ENCODE peak calls at places on chromosomes 2 and 18, in six cellular contexts. Q is CD4-positive, alpha-beta T cell; Z is stimulated activated CD4-positive, alpha-beta T cell treated with anti-CD3 and anti-CD28 coated beads, Interleukin-4, amount 100 ng/mL, for 4 hours; T is dorsolateral prefrontal cortex; W is HEK293T; B is IMR-90. H is an unnamed sample.

GRCh38 chr18:79736230-79736629 is 56.6 kb downstream of the CTDP1 start:
- DNase-seq in Q (no peak), Z (no peak), B (no peak), T (no peak), W (no peak), H (no peak)

GRCh38 chr2:233217892-233218377 is 33.5 kb upstream of the ATG16L1 start:
- DNase-seq in Q (no peak), Z (no peak), B (no peak), T (no peak), W (no peak), H (no peak)

GRCh38 chr2:216516730-216517350 is 18.2 kb downstream of the RPL37A start:
- DNase-seq in B (peak; percentile 74), Z (no peak), W (peak; percentile 48), Q (no peak), T (no peak), H (peak; percentile 25)

GRCh38 chr2:227761734-227762476 is 16.2 kb downstream of the SCYGR8 start:
- DNase-seq in T (no peak), W (no peak), B (peak; percentile 8), Z (no peak), Q (no peak), H (peak; percentile 29)

GRCh38 chr18:2522112-2522511 is 49.2 kb downstream of the METTL4 start:
- DNase-seq in T (no peak), B (no peak), Z (no peak), W (no peak), Q (no peak), H (no peak)

GRCh38 chr2:235674116-235674515 is 180.3 kb downstream of the AGAP1 start:
- DNase-seq in W (no peak), B (no peak), Z (no peak), T (no peak), Q (no peak), H (no peak)

GRCh38 chr2:101518470-101519172 is 43.7 kb upstream of the RFX8 start:
- DNase-seq in B (peak; percentile 50), Z (no peak), T (peak; percentile 67), W (peak; percentile 46), Q (no peak), H (peak; percentile 44)

GRCh38 chr2:152336854-152337510 is 2.0 kb downstream of the FMNL2 start:
- DNase-seq in Q (no peak), T (no peak), B (peak; percentile 53), Z (no peak), W (peak; percentile 17), H (peak; percentile 62)

GRCh38 chr2:222362336-222362735 is 62.0 kb upstream of the SGPP2 start:
- DNase-seq in W (no peak), Z (no peak), Q (no peak), T (no peak), B (no peak), H (peak; percentile 23)

GRCh38 chr18:8460748-8461147 is 148.5 kb upstream of the RAB12 start:
- DNase-seq in T (no peak), Q (no peak), W (no peak), Z (no peak), B (no peak), H (no peak)

GRCh38 chr2:219293736-219294201 is 14.6 kb downstream of the DNAJB2 start:
- DNase-seq in T (no peak), B (no peak), Q (no peak), W (no peak), Z (no peak), H (no peak)

GRCh38 chr2:233247744-233248143 is 3.7 kb upstream of the ATG16L1 start:
- DNase-seq in Z (peak; percentile 44), T (no peak), B (peak; percentile 34), W (no peak), Q (peak; percentile 63), H (peak; percentile 22)

GRCh38 chr2:144131042-144131441 is 388.9 kb downstream of the ZEB2 start:
- DNase-seq in Z (no peak), T (no peak), B (peak; percentile 85), Q (no peak), W (no peak), H (peak; percentile 35)

GRCh38 chr18:79583426-79583825 is 96.2 kb upstream of the CTDP1 start:
- DNase-seq in Q (no peak), T (no peak), Z (no peak), B (no peak), W (no peak), H (no peak)

GRCh38 chr2:128425731-128426620 is 107.3 kb upstream of the HS6ST1 start:
- DNase-seq in T (no peak), Z (no peak), W (no peak), Q (no peak), B (peak; percentile 21), H (peak; percentile 47)

GRCh38 chr2:53939656-53940055 is 31.1 kb downstream of the PSME4 start:
- DNase-seq in B (peak; percentile 53), Z (no peak), W (no peak), T (no peak), Q (no peak), H (peak; percentile 46)

GRCh38 chr2:81194176-81194575 is 889.6 kb upstream of the LRRTM1 start:
- DNase-seq in Q (no peak), T (no peak), W (no peak), Z (no peak), B (no peak), H (no peak)

GRCh38 chr2:202690321-202690900 is 55.6 kb downstream of the FAM117B start:
- DNase-seq in Z (no peak), T (no peak), Q (no peak), B (no peak), W (no peak), H (peak; percentile 2)

GRCh38 chr2:22784586-22784985 is 600.4 kb upstream of the KLHL29 start:
- DNase-seq in W (no peak), Z (no peak), T (no peak), Q (no peak), B (no peak), H (no peak)

GRCh38 chr2:152486048-152486736 is 151.2 kb downstream of the FMNL2 start:
- DNase-seq in W (no peak), Q (no peak), T (no peak), B (no peak), Z (no peak), H (no peak)

GRCh38 chr2:228516019-228516418 is 334.5 kb upstream of the SPHKAP start:
- DNase-seq in T (no peak), B (no peak), Q (no peak), W (no peak), Z (no peak), H (no peak)

GRCh38 chr2:217360781-217361485 is 501.1 kb upstream of the TNP1 start:
- DNase-seq in T (no peak), Z (no peak), W (no peak), Q (no peak), B (peak; percentile 89), H (peak; percentile 89)

GRCh38 chr2:181077128-181077709 is 96.8 kb downstream of the UBE2E3 start:
- DNase-seq in T (no peak), Z (no peak), B (peak; percentile 62), Q (no peak), W (peak; percentile 36), H (peak; percentile 42)

GRCh38 chr2:54459037-54459441 is 2.9 kb downstream of the SPTBN1 start:
- DNase-seq in B (peak; percentile 65), Z (no peak), Q (no peak), T (no peak), W (no peak), H (peak; percentile 48)

GRCh38 chr2:221420245-221420644 is 151.9 kb downstream of the EPHA4 start:
- DNase-seq in T (no peak), Z (no peak), Q (no peak), W (no peak), B (no peak), H (no peak)

GRCh38 chr18:13234528-13234795 is 15.9 kb downstream of the LDLRAD4 start:
- DNase-seq in Z (no peak), W (no peak), T (no peak), B (no peak), Q (no peak), H (no peak)

GRCh38 chr2:160157861-160158813 is 41.9 kb downstream of the ITGB6 start:
- DNase-seq in W (no peak), B (peak; percentile 37), Q (no peak), Z (no peak), T (no peak), H (peak; percentile 67)

GRCh38 chr2:189662674-189663226 is 1.5 kb downstream of the ASNSD1 start:
- DNase-seq in W (no peak), Z (no peak), Q (no peak), B (no peak), T (no peak), H (no peak)

GRCh38 chr2:3960106-3960505 is 256.7 kb downstream of the DCDC2C start:
- DNase-seq in Z (no peak), B (no peak), W (no peak), Q (no peak), T (no peak), H (no peak)

GRCh38 chr2:226117506-226118065 is 682.0 kb downstream of the IRS1 start:
- DNase-seq in T (no peak), Q (no peak), Z (no peak), B (peak; percentile 66), W (no peak), H (peak; percentile 8)

GRCh38 chr2:212984129-212984528 is 167.3 kb downstream of the IKZF2 start:
- DNase-seq in Z (no peak), W (no peak), B (no peak), T (no peak), Q (no peak), H (no peak)

GRCh38 chr18:79523738-79524180 is 128.0 kb downstream of the NFATC1 start:
- DNase-seq in T (peak; percentile 17), Q (peak; percentile 65), B (no peak), Z (peak; percentile 53), W (no peak), H (peak; percentile 16)

GRCh38 chr2:64819774-64820688 is 166.3 kb upstream of the SERTAD2 start:
- DNase-seq in Q (peak; percentile 59), W (no peak), B (no peak), Z (peak; percentile 21), T (no peak), H (no peak)

GRCh38 chr18:7637269-7637668 is 70.2 kb downstream of the PTPRM start:
- DNase-seq in Z (no peak), W (no peak), B (peak; percentile 18), Q (no peak), T (no peak), H (no peak)

GRCh38 chr18:49304746-49305145 is 155.7 kb downstream of the DYM start:
- DNase-seq in W (no peak), T (no peak), Q (no peak), B (peak; percentile 6), Z (no peak), H (no peak)

H was measured in astrocyte.